ENCODE peak calls at places on chromosome 13, in nine cellular contexts. Z, V, S, A, R, K, E, X and W are unnamed samples.
A peak's percentile ranks its signal among the peaks of the same experiment; 100 is the strongest.

GRCh38 chr13:23992722-23993438 is 95.6 kb upstream of the C1QTNF9B start:
- DNase-seq in Z (no peak), V (no peak), S (no peak), A (no peak), R (no peak), K (no peak), E (no peak), X (no peak), W (no peak)

GRCh38 chr13:21522847-21523246 is 63.7 kb upstream of the ZDHHC20 start:
- DNase-seq in Z (no peak), V (no peak), S (no peak), A (no peak), R (no peak), K (no peak), E (no peak), X (no peak), W (no peak)

GRCh38 chr13:98490195-98490771 is 86.6 kb downstream of the STK24 start:
- DNase-seq in Z (peak; percentile 83), V (no peak), S (no peak), A (no peak), R (no peak), K (no peak), E (no peak), X (no peak), W (no peak)

GRCh38 chr13:106497079-106497478 is 38.4 kb downstream of the EFNB2 start:
- DNase-seq in Z (no peak), V (no peak), S (no peak), A (no peak), R (no peak), K (no peak), E (no peak), X (no peak), W (no peak)

GRCh38 chr13:25324100-25324499 is 22.7 kb downstream of the NUP58 start:
- DNase-seq in Z (no peak), V (no peak), S (no peak), A (no peak), R (no peak), K (no peak), E (no peak), X (peak; percentile 5), W (no peak)

GRCh38 chr13:33289966-33290365 is 4.4 kb upstream of the STARD13 start:
- DNase-seq in Z (no peak), V (no peak), S (no peak), A (no peak), R (no peak), K (no peak), E (no peak), X (no peak), W (no peak)

GRCh38 chr13:24341439-24341838 is 32.1 kb downstream of the C1QTNF9 start:
- DNase-seq in Z (no peak), V (no peak), S (no peak), A (peak; percentile 19), R (no peak), K (no peak), E (peak; percentile 30), X (no peak), W (no peak)

GRCh38 chr13:41827507-41828213 is 133.2 kb downstream of the VWA8 start:
- DNase-seq in Z (peak; percentile 33), V (no peak), S (peak; percentile 93), A (peak; percentile 39), R (no peak), K (no peak), E (peak; percentile 89), X (peak; percentile 96), W (no peak)

GRCh38 chr13:32261567-32261966 is 53.6 kb downstream of the ZAR1L start:
- DNase-seq in Z (peak; percentile 93), V (no peak), S (peak; percentile 97), A (no peak), R (no peak), K (no peak), E (peak; percentile 80), X (peak; percentile 94), W (no peak)

GRCh38 chr13:113596321-113597200 is 12.0 kb downstream of the TFDP1 start:
- DNase-seq in Z (no peak), V (no peak), S (no peak), A (no peak), R (no peak), K (no peak), E (no peak), X (no peak), W (no peak)

GRCh38 chr13:26050568-26051230 is 1.1 kb downstream of the SHISA2 start:
- DNase-seq in Z (no peak), V (peak; percentile 52), S (peak; percentile 34), A (no peak), R (no peak), K (no peak), E (no peak), X (no peak), W (peak; percentile 52)

GRCh38 chr13:30551194-30551593 is 66.5 kb upstream of the USPL1 start:
- DNase-seq in Z (no peak), V (peak; percentile 9), S (peak; percentile 52), A (peak; percentile 26), R (peak; percentile 47), K (peak; percentile 37), E (peak; percentile 47), X (no peak), W (no peak)

GRCh38 chr13:33869005-33869404 is 51.1 kb downstream of the RFC3 start:
- DNase-seq in Z (no peak), V (no peak), S (no peak), A (no peak), R (no peak), K (no peak), E (no peak), X (no peak), W (no peak)

GRCh38 chr13:49641810-49642291 is 13.5 kb downstream of the ARL11 start:
- DNase-seq in Z (no peak), V (no peak), S (peak; percentile 90), A (no peak), R (no peak), K (peak; percentile 86), E (peak; percentile 83), X (peak; percentile 45), W (no peak)